ENCODE peak calls at places on chromosomes 5 and 9, in four cellular contexts. S is gastrocnemius medialis, G is suprapubic skin, I is heart left ventricle. L is an unnamed sample.

GRCh38 chr5:151492729-151493128 is 45.3 kb downstream of the SLC36A1 start:
- DNase-seq in I (no peak), G (no peak), S (no peak), L (no peak)

GRCh38 chr5:71809446-71809845 is 90.4 kb downstream of the CARTPT start:
- DNase-seq in S (no peak), G (no peak), I (no peak), L (no peak)

GRCh38 chr5:137200906-137201305 is 298.2 kb downstream of the SPOCK1 start:
- DNase-seq in I (no peak), S (no peak), G (no peak), L (no peak)

GRCh38 chr5:168603776-168604175 is 24.6 kb upstream of the PANK3 start:
- DNase-seq in I (no peak), G (no peak), S (no peak), L (no peak)

GRCh38 chr5:88883059-88883565 is at the start of gene MEF2C:
- DNase-seq in I (peak; percentile 85), G (peak; percentile 75), S (peak; percentile 70), L (peak; percentile 92)

GRCh38 chr5:52356311-52356918 is 431.3 kb upstream of the ITGA1 start:
- DNase-seq in S (no peak), G (no peak), I (no peak), L (no peak)

GRCh38 chr5:69238760-69239251 is 4.1 kb downstream of the CDK7 start:
- DNase-seq in I (no peak), G (no peak), S (no peak), L (no peak)

GRCh38 chr9:107358867-107359440 is 75.9 kb downstream of the RAD23B start:
- DNase-seq in G (no peak), I (no peak), S (no peak), L (no peak)

GRCh38 chr9:114382951-114383865 is 4.6 kb downstream of the AKNA start:
- DNase-seq in G (no peak), S (no peak), I (peak; percentile 66), L (no peak)

GRCh38 chr9:88233091-88233490 is 94.8 kb upstream of the SPATA31C2 start:
- DNase-seq in G (no peak), S (no peak), I (no peak), L (no peak)

GRCh38 chr5:32531885-32532520 is 53.4 kb upstream of the SUB1 start:
- DNase-seq in I (no peak), G (no peak), S (no peak), L (no peak)

GRCh38 chr9:90830977-90831376 is 29.4 kb downstream of the SYK start:
- DNase-seq in I (no peak), S (no peak), G (no peak), L (no peak)

GRCh38 chr5:10631597-10631996 is 67.7 kb downstream of the ANKRD33B start:
- DNase-seq in S (no peak), G (no peak), I (no peak), L (no peak)

GRCh38 chr5:10633271-10634049 is 69.6 kb downstream of the ANKRD33B start:
- DNase-seq in G (no peak), I (no peak), S (no peak), L (peak; percentile 70)

GRCh38 chr5:10634056-10634455 is 70.2 kb downstream of the ANKRD33B start:
- DNase-seq in S (no peak), I (no peak), G (no peak), L (no peak)

GRCh38 chr5:10630126-10630525 is 66.3 kb downstream of the ANKRD33B start:
- DNase-seq in I (no peak), S (no peak), G (no peak), L (no peak)

GRCh38 chr5:10632110-10632903 is 68.4 kb downstream of the ANKRD33B start:
- DNase-seq in G (no peak), S (no peak), I (no peak), L (no peak)
- H3K4me3 ChIP-seq in G (no peak overlapping the region), S (no peak overlapping the region), I (no peak overlapping the region), L (no peak overlapping the region)

GRCh38 chr9:129486496-129487306 is 134.2 kb downstream of the C9orf50 start:
- DNase-seq in G (no peak), S (peak; percentile 69), I (peak; percentile 87), L (peak; percentile 93)
- TF ChIP-seq POLR2A in G (peak; percentile 37), S (peak; percentile 29), I (no peak), L (no peak)

GRCh38 chr5:14157494-14157782 is 14.3 kb downstream of the TRIO start:
- DNase-seq in S (no peak), I (no peak), G (no peak), L (no peak)
- H3K4me3 ChIP-seq in S (no peak overlapping the region), I (no peak overlapping the region), G (no peak overlapping the region), L (no peak overlapping the region)

DNA sequence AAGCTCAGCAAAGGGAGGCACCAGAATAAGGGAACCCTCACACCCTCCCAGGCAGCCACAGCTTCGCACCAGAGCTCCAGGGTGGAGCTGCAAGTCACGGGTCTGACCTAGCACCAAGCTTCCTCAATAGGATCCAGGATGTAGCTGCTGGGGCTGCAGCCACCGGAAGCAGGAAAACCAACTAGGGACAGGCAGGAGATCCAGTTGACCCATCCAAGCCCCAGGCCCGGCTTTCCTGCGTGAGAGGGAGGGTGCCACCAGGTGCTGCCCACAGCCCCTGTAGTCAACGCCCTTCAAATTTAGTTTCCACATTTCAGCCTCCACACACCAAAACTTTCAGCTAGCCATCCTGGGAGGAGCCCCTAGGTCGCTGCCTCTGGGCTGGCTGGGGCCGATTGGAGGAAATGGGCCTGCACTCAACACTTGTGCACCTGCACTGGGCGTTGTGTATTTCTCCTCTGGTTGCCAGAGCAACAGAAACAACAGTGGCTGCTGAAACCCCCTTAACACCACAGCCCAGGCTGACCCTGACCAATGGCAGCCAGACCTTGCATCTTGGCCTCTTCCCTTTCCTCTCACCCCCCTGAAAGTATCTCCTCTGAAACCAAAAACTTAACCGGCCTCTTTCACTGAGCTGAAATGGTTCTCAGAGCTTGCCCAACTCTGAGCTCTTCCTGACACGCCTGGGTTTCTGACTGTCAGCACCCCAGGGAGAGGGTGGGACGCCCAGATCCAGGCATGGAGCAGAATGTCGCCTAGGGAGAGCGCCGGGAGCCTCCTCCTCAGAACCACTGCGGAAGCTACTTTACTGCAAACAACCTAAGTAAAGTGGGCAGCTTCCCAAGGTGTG is 226.5 kb upstream of the MAP3K1 start:
- DNase-seq in S (peak; percentile 16), I (peak; percentile 68), G (peak; percentile 85), L (peak; percentile 72)
- TF ChIP-seq POLR2A in S (no peak), I (no peak), G (no peak), L (no peak)

GRCh38 chr9:36746415-36746814 is 173.7 kb downstream of the MELK start:
- DNase-seq in I (no peak), S (no peak), G (no peak), L (no peak)

GRCh38 chr9:36745977-36746376 is 173.3 kb downstream of the MELK start:
- DNase-seq in I (no peak), G (no peak), S (no peak), L (no peak)

GRCh38 chr9:36748322-36748899 is 175.7 kb downstream of the MELK start:
- DNase-seq in G (no peak), S (no peak), I (peak; percentile 26), L (no peak)

GRCh38 chr9:36750630-36751029 is 177.9 kb downstream of the MELK start:
- DNase-seq in S (no peak), G (no peak), I (no peak), L (no peak)

DNA sequence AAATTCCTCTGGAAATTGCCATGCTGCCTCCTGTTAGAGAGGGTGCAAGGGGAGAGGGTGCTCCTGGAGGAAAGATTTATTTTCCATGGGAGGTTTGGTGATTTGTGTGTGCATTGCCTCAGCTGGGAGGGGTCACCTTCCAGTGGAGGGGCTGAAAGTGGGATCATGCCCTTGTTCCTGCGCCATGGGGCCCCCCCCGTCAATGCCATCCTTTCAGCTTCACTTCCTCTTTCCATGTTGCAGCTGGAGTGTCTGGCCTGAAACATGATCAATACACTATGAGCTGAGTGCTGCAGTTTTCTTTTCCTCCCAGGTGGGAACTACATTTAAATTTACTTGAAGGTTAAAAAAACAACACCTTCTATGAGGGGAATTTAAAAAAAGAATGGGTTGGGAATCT is 176.8 kb downstream of the MELK start:
- DNase-seq in G (no peak), S (no peak), I (no peak), L (no peak)
- H3K4me3 ChIP-seq in G (no peak overlapping the region), S (no peak overlapping the region), I (no peak overlapping the region), L (no peak overlapping the region)

GRCh38 chr5:139284295-139284694 is 9.2 kb upstream of the MATR3 start:
- DNase-seq in S (no peak), I (no peak), G (no peak), L (no peak)
- TF ChIP-seq POLR2A in S (no peak), I (no peak), G (no peak), L (no peak)

DNA sequence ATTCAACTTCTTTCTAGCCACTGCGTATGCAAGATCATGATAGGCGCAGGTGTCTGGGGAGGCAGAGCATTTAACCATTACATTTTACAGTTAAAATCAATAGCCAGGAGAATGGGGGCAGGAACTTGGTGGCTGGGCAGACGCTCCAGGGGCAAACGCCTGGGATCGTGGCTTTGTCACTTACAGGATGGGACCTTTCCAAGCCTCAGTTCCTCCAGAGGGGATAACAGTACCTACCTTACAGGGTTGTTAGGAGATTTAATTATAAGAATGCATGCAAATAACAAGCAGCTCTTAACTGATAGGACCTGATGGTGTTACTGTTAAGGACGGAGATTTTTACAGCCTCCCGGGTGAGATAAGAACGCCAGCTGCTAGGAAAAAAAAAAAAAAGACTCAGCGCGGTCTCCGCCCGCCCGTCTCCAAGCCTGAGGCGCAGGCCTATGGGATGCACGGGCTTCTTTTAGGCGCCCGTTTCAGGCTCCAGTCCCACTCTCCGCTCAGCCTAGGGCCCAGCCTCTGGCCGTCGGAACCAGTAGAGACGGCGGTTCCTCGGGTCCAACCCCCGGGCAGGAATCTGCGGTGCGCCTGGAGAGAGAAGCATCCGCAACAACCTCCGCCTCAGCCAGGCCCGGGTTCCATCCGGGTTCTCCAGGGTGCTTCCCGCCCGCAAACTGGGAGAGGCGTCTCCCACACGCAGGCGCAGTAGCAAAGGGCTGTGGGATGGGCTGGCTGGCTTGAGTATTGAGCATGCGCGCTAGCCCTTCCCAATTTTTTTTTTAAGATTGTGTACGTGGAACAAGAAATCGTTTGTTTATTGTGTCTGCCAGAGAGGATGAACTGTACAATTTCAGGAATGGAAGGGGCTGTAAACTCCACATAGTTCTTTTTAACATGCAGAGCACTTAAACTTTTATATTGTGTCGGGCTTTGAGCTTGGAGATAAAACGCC is at the start of gene FAM200C:
- DNase-seq in G (peak; percentile 95), S (peak; percentile 79), I (peak; percentile 94), L (peak; percentile 97)
- H3K4me3 ChIP-seq in G (peak within 1 kb of the TSS; percentile 74), S (peak within 1 kb of the TSS; percentile 63), I (peak within 1 kb of the TSS; percentile 89), L (peak within 1 kb of the TSS; percentile 72)

DNA sequence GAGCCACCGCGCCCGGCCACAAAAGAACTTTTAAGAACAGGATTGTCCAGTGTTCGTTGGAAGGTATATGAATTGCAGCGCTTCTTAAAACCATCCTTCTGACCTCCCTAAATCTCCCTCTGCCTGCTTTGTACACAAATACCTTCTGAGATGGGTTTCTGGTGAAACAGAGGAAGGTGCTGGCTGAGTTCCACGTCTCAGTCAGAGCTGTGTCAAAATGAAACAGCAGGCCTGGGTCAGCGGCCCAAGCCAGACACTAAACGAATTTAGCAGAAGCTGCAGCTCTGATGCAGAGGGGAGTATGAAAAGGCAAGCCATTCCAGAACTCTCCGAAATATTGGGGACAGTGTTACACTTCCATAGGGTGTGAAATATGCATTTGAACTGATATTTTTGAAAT is 37.8 kb upstream of the CRB2 start:
- DNase-seq in S (no peak), I (no peak), G (no peak), L (no peak)
- TF ChIP-seq POLR2A in S (no peak), I (no peak), G (no peak), L (no peak)

GRCh38 chr9:135530146-135530545 is 8.9 kb downstream of the LCN1 start:
- DNase-seq in S (no peak), I (no peak), G (no peak), L (peak; percentile 42)
- H3K4me3 ChIP-seq in S (no peak overlapping the region), I (no peak overlapping the region), G (no peak overlapping the region), L (no peak overlapping the region)

GRCh38 chr5:14226992-14227391 is 83.8 kb downstream of the TRIO start:
- DNase-seq in I (no peak), G (no peak), S (no peak), L (no peak)
- TF ChIP-seq POLR2A in I (no peak), G (no peak), S (no peak), L (no peak)

L was measured in lower leg skin.